ENCODE peak calls at places on chromosomes 7 and 10, in seven cellular contexts. P, L, B, J, S, A and T are unnamed samples. For H3K4me1 and H3K36me3, the result is how much of the 10 kb centered on the place peaks cover.

GRCh38 chr10:71547841-71548493 is 151.2 kb downstream of the CDH23 start:
- DNase-seq in P (no peak), L (peak), B (no peak), J (no peak), S (no peak), A (peak), T (peak)

GRCh38 chr7:100837099-100837836 is 9.9 kb upstream of the EPHB4 start:
- DNase-seq in P (no peak), L (peak), B (peak), J (peak), S (peak), A (peak), T (peak)

GRCh38 chr10:90125406-90125805 is 424.0 kb downstream of the KIF20B start:
- DNase-seq in P (no peak), L (no peak), B (no peak), J (no peak), S (no peak), A (no peak), T (no peak)

GRCh38 chr7:7792089-7792488 is 73.7 kb upstream of the RPA3 start:
- DNase-seq in P (no peak), L (no peak), B (no peak), J (no peak), S (no peak), A (no peak), T (peak)

GRCh38 chr10:61272781-61273180 is 180.4 kb downstream of the TMEM26 start:
- DNase-seq in P (no peak), L (no peak), B (no peak), J (no peak), S (no peak), A (no peak), T (peak)

GRCh38 chr10:24237801-24238390 is 29.0 kb downstream of the KIAA1217 start:
- DNase-seq in P (no peak), L (no peak), B (no peak), J (no peak), S (peak), A (peak), T (no peak)

GRCh38 chr7:56092789-56093531 is at the start of gene PHKG1:
- DNase-seq in P (peak), L (peak), B (peak), J (peak), S (peak), A (no peak), T (peak)

GRCh38 chr10:99689461-99689860 is 30.2 kb downstream of the ENTPD7 start:
- DNase-seq in P (no peak), L (no peak), B (no peak), J (no peak), S (no peak), A (no peak), T (peak)

GRCh38 chr10:98422182-98422581 is 7.2 kb upstream of the PYROXD2 start:
- DNase-seq in P (no peak), L (no peak), B (no peak), J (no peak), S (no peak), A (no peak), T (no peak)

GRCh38 chr7:101792051-101792651 is 25.3 kb upstream of the CUX1 start:
- DNase-seq in P (peak), L (peak), B (no peak), J (no peak), S (no peak), A (peak), T (no peak)

GRCh38 chr10:89392974-89393373 is 551 bp downstream of the IFIT1 start:
- DNase-seq in P (no peak), L (no peak), B (no peak), J (no peak), S (peak), A (peak), T (peak)

GRCh38 chr7:147088916-147089315 is 972.3 kb downstream of the CNTNAP2 start:
- DNase-seq in P (no peak), L (no peak), B (no peak), J (no peak), S (no peak), A (no peak), T (peak)

GRCh38 chr10:97046426-97047072 is 139.2 kb downstream of the SLIT1 start:
- DNase-seq in P (no peak), L (no peak), B (no peak), J (no peak), S (no peak), A (no peak), T (no peak)

GRCh38 chr7:85285502-85285901 is 98.6 kb upstream of the SEMA3D start:
- DNase-seq in P (no peak), L (no peak), B (no peak), J (no peak), S (no peak), A (no peak), T (no peak)

DNA sequence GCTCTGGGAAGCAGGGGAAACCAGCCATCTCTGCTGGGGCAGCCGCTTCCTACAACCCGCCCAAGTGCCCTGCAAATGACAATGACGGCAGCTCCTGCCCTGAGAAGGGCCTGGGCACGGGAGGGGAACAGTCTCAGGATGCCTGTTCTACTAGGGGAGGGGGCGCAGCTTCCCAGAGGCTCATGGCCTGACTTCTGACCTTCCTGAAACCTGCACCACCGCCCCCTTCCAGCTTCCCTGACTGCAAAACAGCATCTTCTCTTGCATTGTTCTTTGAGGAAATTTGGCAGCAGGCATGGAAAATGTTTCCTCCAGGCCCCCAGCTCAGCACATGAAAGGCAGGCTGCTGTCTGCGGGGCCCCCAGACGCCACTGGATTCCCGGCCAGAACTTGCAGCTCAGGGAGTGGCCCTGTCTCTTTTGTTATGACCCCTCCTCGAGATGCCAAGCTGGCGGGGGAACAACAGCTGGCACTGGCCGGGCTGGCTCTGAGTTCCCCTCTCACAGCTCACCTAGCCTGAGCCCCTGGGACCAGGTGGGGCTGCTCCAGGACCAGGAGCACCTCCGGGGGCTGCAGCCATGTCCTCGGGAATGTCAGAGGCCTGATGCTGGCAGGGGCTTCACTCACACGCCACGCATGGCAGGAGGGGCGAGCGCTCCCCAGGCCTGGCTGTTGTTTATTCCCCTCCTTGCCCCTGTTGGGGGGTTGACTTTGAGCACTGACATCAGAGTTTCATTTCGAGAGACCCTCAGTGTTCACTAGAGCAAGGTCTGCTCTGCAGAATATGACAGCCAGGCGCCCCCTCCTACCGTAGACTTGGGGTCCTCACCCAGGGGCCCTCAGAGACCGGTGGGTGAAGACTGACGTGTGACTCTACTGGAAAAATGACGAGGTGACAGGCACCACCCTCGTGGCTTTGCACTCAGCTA is 62.7 kb downstream of the CALML3 start:
- DNase-seq in P (no peak), L (peak), B (no peak), J (no peak), S (no peak), A (peak), T (no peak)
- H3K4me1 ChIP-seq in P (half or more), L (half or more), B (under half), J (under half), S (under half), A (half or more), T (under half)

GRCh38 chr10:350981-351501 is 215.8 kb downstream of the ZMYND11 start:
- DNase-seq in P (no peak), L (no peak), B (no peak), J (no peak), S (no peak), A (no peak), T (no peak)

GRCh38 chr10:351770-352318 is 216.6 kb downstream of the ZMYND11 start:
- DNase-seq in P (no peak), L (no peak), B (no peak), J (no peak), S (no peak), A (no peak), T (no peak)

GRCh38 chr10:354901-355617 is 219.8 kb downstream of the ZMYND11 start:
- DNase-seq in P (no peak), L (no peak), B (no peak), J (no peak), S (no peak), A (no peak), T (no peak)

GRCh38 chr10:349081-349480 is 213.8 kb downstream of the ZMYND11 start:
- DNase-seq in P (no peak), L (no peak), B (no peak), J (no peak), S (no peak), A (no peak), T (no peak)

DNA sequence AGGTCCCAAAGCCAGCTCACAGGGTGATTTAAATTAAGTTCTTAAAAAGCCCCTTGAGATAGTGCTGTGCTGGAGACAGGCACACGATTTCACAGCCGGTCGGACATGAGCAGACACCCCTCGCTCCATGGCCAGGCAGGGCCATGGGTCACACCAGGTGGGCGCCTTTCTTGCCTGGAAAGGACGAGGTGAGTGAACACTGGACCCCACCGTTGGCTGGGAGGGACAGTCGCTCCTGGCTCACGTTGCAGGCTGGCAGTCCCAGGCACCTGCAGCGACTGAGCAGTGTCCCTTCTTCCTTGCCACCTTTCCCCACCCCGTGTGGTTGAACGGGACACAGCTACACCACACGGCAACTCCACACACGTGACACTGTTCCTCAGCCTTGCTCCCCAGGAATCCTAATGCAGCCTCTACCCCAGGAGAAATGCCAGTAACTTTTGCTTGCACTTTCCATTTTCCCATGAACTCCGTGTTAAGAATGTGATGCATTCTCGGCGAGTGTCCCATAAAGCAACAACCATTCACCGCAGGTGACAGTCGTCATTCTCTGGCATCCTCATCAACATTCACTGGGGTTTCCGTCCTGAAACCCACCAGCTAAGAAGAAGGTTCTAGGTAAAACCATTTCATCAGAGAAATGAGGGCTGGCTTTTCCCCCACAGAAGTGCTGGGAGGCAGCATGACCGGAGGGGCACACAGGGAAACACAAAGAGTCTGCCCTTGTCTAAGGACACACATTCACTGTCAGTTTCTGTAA is 217.4 kb downstream of the ZMYND11 start:
- DNase-seq in P (no peak), L (no peak), B (no peak), J (no peak), S (no peak), A (no peak), T (no peak)
- H3K36me3 ChIP-seq in P (under half), L (half or more), B (under half), J (under half), S (under half), A (under half), T (half or more)

GRCh38 chr7:94970085-94970576 is 62.7 kb downstream of the PPP1R9A start:
- DNase-seq in P (no peak), L (no peak), B (no peak), J (no peak), S (no peak), A (no peak), T (no peak)
- H3K4me3 ChIP-seq in P (no peak), L (no peak), B (no peak), J (no peak), S (no peak), A (no peak), T (no peak)

DNA sequence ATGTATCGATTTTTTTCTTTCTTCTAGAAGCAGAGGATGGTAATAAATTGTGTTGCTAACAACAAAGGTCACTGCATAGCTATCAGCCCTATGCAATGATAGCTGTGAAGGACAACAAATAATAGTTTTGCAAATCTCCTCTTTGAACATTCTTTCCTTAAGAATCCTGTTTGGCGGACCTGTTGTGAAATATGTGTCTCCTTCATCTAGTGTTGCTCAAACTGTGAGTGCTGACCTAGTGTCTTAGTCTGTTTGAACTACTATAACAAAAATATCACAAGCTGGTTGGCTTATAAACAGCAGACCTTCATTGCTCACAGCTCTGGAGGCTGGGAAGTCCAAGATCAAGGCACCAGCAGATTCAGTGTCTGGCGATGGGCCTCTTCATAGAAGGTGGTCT is 53.7 kb downstream of the CAV1 start:
- DNase-seq in P (no peak), L (no peak), B (no peak), J (no peak), S (no peak), A (no peak), T (no peak)
- H3K4me1 ChIP-seq in P (under half), L (under half), B (under half), J (under half), S (under half), A (under half), T (half or more)